ENCODE peak calls at places on chromosome 1, in seven cellular contexts. S, Z, V, X, Q, H and O are unnamed samples.

GRCh38 chr1:44418022-44418673 is 13.1 kb downstream of the RNF220 start:
- DNase-seq in S (no peak), Z (no peak), V (no peak), X (no peak), Q (no peak), H (no peak), O (no peak)

GRCh38 chr1:65440915-65441314 is 20.4 kb downstream of the LEPR start:
- DNase-seq in S (no peak), Z (no peak), V (no peak), X (no peak), Q (no peak), H (no peak), O (no peak)

GRCh38 chr1:232570007-232570406 is 59.9 kb downstream of the SIPA1L2 start:
- DNase-seq in S (no peak), Z (no peak), V (no peak), X (no peak), Q (no peak), H (no peak), O (no peak)

GRCh38 chr1:91891969-91892368 is 6.0 kb upstream of the TGFBR3 start:
- DNase-seq in S (no peak), Z (no peak), V (no peak), X (no peak), Q (no peak), H (no peak), O (no peak)

GRCh38 chr1:7938070-7938469 is 2.6 kb downstream of the TNFRSF9 start:
- DNase-seq in S (no peak), Z (no peak), V (no peak), X (no peak), Q (peak; percentile 12), H (no peak), O (no peak)

GRCh38 chr1:175520186-175520585 is 223.2 kb downstream of the TNR start:
- DNase-seq in S (no peak), Z (no peak), V (no peak), X (no peak), Q (no peak), H (no peak), O (no peak)

GRCh38 chr1:1196431-1197187 is 9.8 kb downstream of the TNFRSF18 start:
- DNase-seq in S (no peak), Z (no peak), V (no peak), X (no peak), Q (no peak), H (no peak), O (no peak)

GRCh38 chr1:60504206-60504868 is 430.8 kb upstream of the C1orf87 start:
- DNase-seq in S (no peak), Z (no peak), V (no peak), X (no peak), Q (no peak), H (no peak), O (no peak)

GRCh38 chr1:235937123-235937522 is 70.4 kb upstream of the LYST start:
- DNase-seq in S (no peak), Z (no peak), V (no peak), X (no peak), Q (no peak), H (no peak), O (no peak)